ENCODE peak calls at places on chromosomes 5 and 9, in four cellular contexts. I is K562, O is A549, B is HepG2. C is an unnamed sample.

GRCh38 chr5:96823900-96824351 is 16.2 kb upstream of the ERAP1 start:
- DNase-seq in O (peak; percentile 53), B (peak; percentile 25), I (no peak), C (no peak)

GRCh38 chr5:149710575-149710974 is 19.5 kb upstream of the PPARGC1B start:
- DNase-seq in I (no peak), O (no peak), B (no peak), C (no peak)

GRCh38 chr5:58998539-58998938 is 415.7 kb downstream of the RAB3C start:
- DNase-seq in O (peak; percentile 54), I (no peak), B (no peak), C (no peak)

GRCh38 chr5:114702731-114703130 is 340.9 kb downstream of the KCNN2 start:
- DNase-seq in I (no peak), B (no peak), O (no peak), C (no peak)

GRCh38 chr9:85508616-85509015 is 233.1 kb downstream of the AGTPBP1 start:
- DNase-seq in O (peak; percentile 29), I (no peak), B (peak; percentile 9), C (no peak)

GRCh38 chr9:4092793-4093709 is 206.8 kb downstream of the GLIS3 start:
- DNase-seq in O (no peak), I (no peak), B (no peak), C (no peak)

GRCh38 chr9:95413793-95414192 is 96.3 kb upstream of the FANCC start:
- DNase-seq in I (no peak), B (no peak), O (no peak), C (no peak)

GRCh38 chr5:66346869-66347268 is 202.8 kb downstream of the SREK1 start:
- DNase-seq in I (no peak), B (no peak), O (no peak), C (no peak)

GRCh38 chr5:21452429-21452828 is 1400.7 kb downstream of the CDH12 start:
- DNase-seq in O (no peak), B (peak; percentile 3), I (no peak), C (no peak)

GRCh38 chr9:133129001-133129799 is 8.2 kb upstream of the RALGDS start:
- DNase-seq in B (no peak), I (no peak), O (no peak), C (no peak)

GRCh38 chr9:75911390-75911789 is 20.9 kb downstream of the PCSK5 start:
- DNase-seq in I (no peak), O (no peak), B (no peak), C (no peak)

GRCh38 chr9:127330501-127330900 is 65.9 kb downstream of the GARNL3 start:
- DNase-seq in I (no peak), B (no peak), O (peak; percentile 54), C (no peak)

GRCh38 chr5:6772886-6773285 is 59.7 kb downstream of the TENT4A start:
- DNase-seq in B (no peak), I (no peak), O (no peak), C (no peak)

GRCh38 chr9:133250741-133251170 is 24.2 kb downstream of the ABO start:
- DNase-seq in O (no peak), I (no peak), B (no peak), C (no peak)

GRCh38 chr5:68544656-68545565 is 329.4 kb downstream of the PIK3R1 start:
- DNase-seq in O (peak; percentile 45), I (no peak), B (no peak), C (no peak)

GRCh38 chr9:111356567-111357244 is 26.7 kb upstream of the OR2K2 start:
- DNase-seq in B (no peak), O (peak; percentile 75), I (no peak), C (no peak)

GRCh38 chr5:124289641-124290201 is 456.7 kb downstream of the ZNF608 start:
- DNase-seq in I (no peak), O (no peak), B (peak; percentile 91), C (peak; percentile 23)

GRCh38 chr5:37212096-37212495 is 37.1 kb downstream of the CPLANE1 start:
- DNase-seq in I (no peak), O (peak; percentile 5), B (no peak), C (no peak)

GRCh38 chr5:168477060-168477459 is 9.2 kb upstream of the RARS1 start:
- DNase-seq in I (no peak), O (no peak), B (no peak), C (no peak)

GRCh38 chr5:91162534-91163381 is 220.4 kb downstream of the ARRDC3 start:
- DNase-seq in O (peak; percentile 87), B (peak; percentile 48), I (no peak), C (no peak)

GRCh38 chr5:132281856-132282614 is 12.2 kb upstream of the SLC22A4 start:
- DNase-seq in B (no peak), O (no peak), I (no peak), C (peak; percentile 24)

GRCh38 chr5:58887311-58887710 is 304.4 kb downstream of the RAB3C start:
- DNase-seq in I (no peak), B (no peak), O (no peak), C (no peak)

GRCh38 chr5:68230285-68230684 is 14.7 kb downstream of the PIK3R1 start:
- DNase-seq in O (no peak), I (no peak), B (no peak), C (no peak)

GRCh38 chr5:113050606-113051391 is 74.2 kb downstream of the DCP2 start:
- DNase-seq in O (no peak), B (no peak), I (no peak), C (no peak)

GRCh38 chr5:144390133-144390532 is 219.5 kb downstream of the KCTD16 start:
- DNase-seq in B (peak; percentile 3), O (peak; percentile 9), I (no peak), C (no peak)

GRCh38 chr5:128706269-128706668 is 168.2 kb upstream of the FBN2 start:
- DNase-seq in O (no peak), I (no peak), B (no peak), C (no peak)

GRCh38 chr9:90060256-90060655 is 455.4 kb downstream of the GADD45G start:
- DNase-seq in O (no peak), I (no peak), B (no peak), C (no peak)

GRCh38 chr9:36745977-36746376 is 173.3 kb downstream of the MELK start:
- DNase-seq in O (no peak), I (no peak), B (no peak), C (no peak)

GRCh38 chr9:36749461-36749860 is 176.8 kb downstream of the MELK start:
- DNase-seq in O (no peak), B (no peak), I (no peak), C (no peak)

GRCh38 chr9:36746415-36746814 is 173.7 kb downstream of the MELK start:
- DNase-seq in B (no peak), O (no peak), I (no peak), C (no peak)

GRCh38 chr9:36750630-36751029 is 177.9 kb downstream of the MELK start:
- DNase-seq in O (no peak), B (no peak), I (no peak), C (no peak)

GRCh38 chr9:36748322-36748899 is 175.7 kb downstream of the MELK start:
- DNase-seq in O (peak; percentile 35), B (no peak), I (peak; percentile 42), C (peak; percentile 82)
- TF ChIP-seq RNF2 in O (no peak), B (no peak), I (no peak), C (no peak)

GRCh38 chr5:116037236-116037822 is 5.1 kb downstream of the ARL14EPL start:
- DNase-seq in O (peak; percentile 12), B (no peak), I (no peak), C (no peak)
- TF ChIP-seq RNF2 in O (no peak), B (no peak), I (no peak), C (no peak)

GRCh38 chr5:64796301-64796700 is 27.6 kb downstream of the CWC27 start:
- DNase-seq in B (no peak), I (no peak), O (no peak), C (no peak)
- TF ChIP-seq RNF2 in B (no peak), I (no peak), O (no peak), C (no peak)

DNA sequence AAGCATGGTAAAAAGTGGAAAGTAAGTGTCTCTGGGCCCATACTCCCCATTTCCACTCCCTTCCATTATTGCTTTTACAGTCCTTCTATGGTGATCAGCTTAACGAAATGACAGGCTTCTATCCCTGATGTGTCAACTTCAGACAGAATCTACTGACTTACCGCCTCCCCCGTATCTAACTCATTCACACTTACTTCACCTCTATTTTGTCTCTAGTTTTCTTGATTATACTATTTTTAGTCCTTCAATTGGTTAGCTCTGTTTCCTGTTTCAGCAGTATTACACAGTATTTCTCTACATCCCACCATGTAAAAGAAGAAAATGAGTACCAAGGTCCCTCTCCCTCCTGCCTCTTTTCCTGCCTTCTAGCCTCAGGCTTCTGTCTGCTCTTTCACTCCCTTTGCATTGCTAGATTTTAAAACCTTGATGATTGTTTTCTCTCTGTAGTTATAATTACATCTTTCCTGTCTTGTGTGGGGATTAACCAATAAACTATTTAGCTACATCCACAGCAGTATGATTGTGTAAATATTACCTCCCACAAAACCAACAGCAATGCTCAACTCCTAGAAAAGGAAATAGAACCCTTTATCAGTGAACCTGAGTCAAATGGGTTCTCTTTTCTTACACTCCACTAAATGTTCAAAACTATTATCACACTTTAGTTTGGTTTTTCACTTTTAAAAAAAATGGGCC is 53.4 kb downstream of the GNAQ start:
- DNase-seq in I (no peak), O (no peak), B (no peak), C (no peak)
- TF ChIP-seq RNF2 in I (no peak), O (no peak), B (no peak), C (no peak)

C was measured in H1.